ENCODE peak calls at places on chromosomes 13 and 19, in six cellular contexts. A, C, V, T, R and N are unnamed samples.

GRCh38 chr19:39307233-39307821 is 11.1 kb downstream of the IFNL1 start:
- DNase-seq in A (no peak), V (peak; percentile 91), T (no peak), R (peak; percentile 48), C (no peak), N (peak; percentile 53)

GRCh38 chr13:114134111-114134943 is 1.9 kb upstream of the RASA3 start:
- DNase-seq in A (peak; percentile 48), C (no peak), T (no peak), V (peak; percentile 49), R (no peak), N (no peak)

GRCh38 chr13:113453962-113454361 is 674 bp upstream of the ADPRHL1 start:
- DNase-seq in A (no peak), R (no peak), C (no peak), T (no peak), V (no peak), N (no peak)

GRCh38 chr19:3451451-3451866 is 28.9 kb downstream of the SMIM24 start:
- DNase-seq in C (no peak), R (no peak), A (no peak), V (no peak), T (no peak), N (peak; percentile 54)

GRCh38 chr13:103898481-103898880 is 832.3 kb upstream of the SLC10A2 start:
- DNase-seq in T (no peak), C (no peak), V (no peak), A (peak; percentile 25), R (no peak), N (no peak)

GRCh38 chr13:49587311-49587847 is 2.0 kb upstream of the RCBTB1 start:
- DNase-seq in C (no peak), V (no peak), A (no peak), R (no peak), T (no peak), N (peak; percentile 58)

GRCh38 chr13:21014139-21014665 is 47.2 kb downstream of the LATS2 start:
- DNase-seq in A (peak; percentile 49), R (no peak), V (no peak), C (no peak), T (no peak), N (no peak)

GRCh38 chr19:18848860-18849661 is 17.3 kb downstream of the UPF1 start:
- DNase-seq in R (peak; percentile 49), V (no peak), A (peak; percentile 76), C (peak; percentile 61), T (no peak), N (no peak)

GRCh38 chr13:64723735-64724134 is 2506.4 kb downstream of the PCDH9 start:
- DNase-seq in R (no peak), A (no peak), C (no peak), V (peak; percentile 24), T (no peak), N (peak; percentile 72)

GRCh38 chr13:35984287-35984686 is 146.9 kb downstream of the DCLK1 start:
- DNase-seq in C (no peak), V (no peak), T (no peak), A (no peak), R (no peak), N (no peak)

GRCh38 chr19:35644987-35645679 is 3.0 kb upstream of the COX6B1 start:
- DNase-seq in R (peak; percentile 92), T (peak; percentile 41), A (peak; percentile 85), C (peak; percentile 74), V (peak; percentile 85), N (no peak)

GRCh38 chr19:35742121-35742724 is at the start of gene IGFLR1:
- DNase-seq in R (peak; percentile 67), T (peak; percentile 32), C (no peak), V (no peak), A (no peak), N (no peak)

GRCh38 chr13:34420975-34421719 is 520.9 kb upstream of the NBEA start:
- DNase-seq in R (no peak), C (no peak), A (no peak), T (no peak), V (no peak), N (no peak)

GRCh38 chr13:76861859-76862258 is 24.3 kb downstream of the KCTD12 start:
- DNase-seq in T (no peak), R (no peak), C (no peak), A (no peak), V (peak; percentile 83), N (no peak)

GRCh38 chr19:33422369-33423180 is 49.1 kb downstream of the CEBPG start:
- DNase-seq in C (no peak), T (no peak), V (no peak), R (no peak), A (no peak), N (no peak)

GRCh38 chr19:45981350-45981749 is 7.7 kb upstream of the NOVA2 start:
- DNase-seq in A (no peak), V (no peak), R (no peak), C (no peak), T (no peak), N (no peak)

GRCh38 chr13:28718538-28719226 is at the start of gene SLC46A3:
- DNase-seq in V (peak; percentile 97), T (peak; percentile 94), R (peak; percentile 99), A (peak; percentile 99), C (peak; percentile 84), N (no peak)

GRCh38 chr13:28719227-28719562 is 425 bp upstream of the SLC46A3 start:
- DNase-seq in T (no peak), R (no peak), V (no peak), A (no peak), C (no peak), N (no peak)

GRCh38 chr13:28717170-28717569 is 1.6 kb downstream of the SLC46A3 start:
- DNase-seq in A (no peak), V (no peak), C (no peak), T (no peak), R (no peak), N (no peak)

GRCh38 chr13:28718186-28718537 is 608 bp downstream of the SLC46A3 start:
- DNase-seq in R (no peak), A (no peak), V (no peak), T (no peak), C (no peak), N (no peak)

DNA sequence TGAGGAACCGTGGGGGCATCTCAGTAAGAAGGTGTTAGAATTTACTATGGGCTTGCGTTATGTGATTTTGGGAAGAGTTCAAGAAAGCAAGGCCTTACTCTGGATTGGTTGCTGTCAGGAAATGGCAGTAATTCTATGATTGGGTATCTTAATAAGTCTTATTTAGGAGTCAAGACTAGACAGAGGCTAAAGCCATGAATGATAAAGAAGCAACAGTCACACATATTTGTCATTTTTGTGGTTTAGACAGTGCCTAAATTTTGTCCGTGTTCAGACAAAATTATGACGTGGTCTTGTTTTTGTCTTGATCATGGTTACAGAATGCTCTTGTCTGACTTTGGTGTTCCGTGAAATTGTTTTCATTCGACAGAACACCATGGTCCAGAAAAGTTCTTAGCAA is 886 bp upstream of the SLC46A3 start:
- DNase-seq in C (no peak), T (no peak), A (no peak), V (no peak), R (no peak), N (no peak)
- H3K27ac ChIP-seq in C (no peak overlapping the region), T (peak overlapping the region; percentile 78), A (peak overlapping the region; percentile 97), V (no peak overlapping the region), R (peak overlapping the region; percentile 92), N (no peak overlapping the region)

GRCh38 chr19:12913011-12913561 is 6.0 kb downstream of the SYCE2 start:
- DNase-seq in A (no peak), T (no peak), C (peak; percentile 80), V (peak; percentile 43), R (peak; percentile 66), N (no peak)
- H3K27ac ChIP-seq in A (no peak overlapping the region), T (peak overlapping the region; percentile 54), C (peak overlapping the region; percentile 91), V (no peak overlapping the region), R (peak overlapping the region; percentile 76), N (no peak overlapping the region)

DNA sequence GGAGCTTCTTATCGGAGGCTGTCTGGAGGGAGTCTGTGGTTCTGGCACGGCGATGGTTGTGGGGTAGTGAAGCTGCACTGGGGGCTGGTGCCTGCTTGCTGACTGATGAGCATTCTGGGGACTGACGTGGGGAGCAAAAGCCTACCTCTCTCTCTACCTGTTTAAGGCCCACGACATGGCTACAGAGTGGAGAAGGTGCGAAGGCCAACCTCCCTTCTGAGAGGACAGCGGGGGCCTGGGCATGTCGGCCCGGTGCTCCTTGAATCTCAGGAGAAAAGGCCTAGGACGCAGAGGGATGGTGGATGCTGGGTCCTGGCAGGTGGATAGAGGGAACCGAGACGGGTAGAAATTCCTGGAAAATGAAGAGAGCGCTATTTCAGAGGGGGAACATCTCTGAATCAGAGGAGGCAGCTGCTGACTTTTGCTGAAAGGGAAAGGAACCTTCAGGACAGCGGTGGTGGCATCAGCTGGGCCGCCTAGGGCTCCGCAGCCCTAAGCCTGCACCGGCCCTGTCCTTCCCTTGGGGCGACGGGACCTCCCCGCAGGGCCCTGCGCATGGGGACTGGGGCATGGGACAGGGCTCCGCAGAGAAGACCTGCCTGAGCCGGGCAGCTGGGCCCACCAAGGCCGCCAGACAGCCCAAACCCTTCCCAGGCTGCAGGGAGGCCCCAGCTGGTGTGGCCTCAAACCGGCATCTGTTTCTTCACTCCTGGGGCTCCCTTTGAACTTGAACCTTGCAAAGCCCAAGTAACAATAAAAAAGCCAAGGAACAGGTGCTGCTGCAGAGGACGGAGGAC is 35.0 kb upstream of the MEDAG start:
- DNase-seq in T (no peak), V (no peak), C (no peak), R (no peak), A (no peak), N (no peak)
- H3K27ac ChIP-seq in T (no peak overlapping the region), V (no peak overlapping the region), C (no peak overlapping the region), R (peak overlapping the region; percentile 73), A (no peak overlapping the region), N (no peak overlapping the region)

GRCh38 chr13:95660981-95661581 is 15.9 kb upstream of the DNAJC3 start:
- DNase-seq in V (peak; percentile 74), T (no peak), C (no peak), A (no peak), R (no peak), N (peak; percentile 62)

GRCh38 chr13:95656386-95657015 is 12.0 kb upstream of the DZIP1 start:
- DNase-seq in A (no peak), T (no peak), R (no peak), V (no peak), C (no peak), N (no peak)

DNA sequence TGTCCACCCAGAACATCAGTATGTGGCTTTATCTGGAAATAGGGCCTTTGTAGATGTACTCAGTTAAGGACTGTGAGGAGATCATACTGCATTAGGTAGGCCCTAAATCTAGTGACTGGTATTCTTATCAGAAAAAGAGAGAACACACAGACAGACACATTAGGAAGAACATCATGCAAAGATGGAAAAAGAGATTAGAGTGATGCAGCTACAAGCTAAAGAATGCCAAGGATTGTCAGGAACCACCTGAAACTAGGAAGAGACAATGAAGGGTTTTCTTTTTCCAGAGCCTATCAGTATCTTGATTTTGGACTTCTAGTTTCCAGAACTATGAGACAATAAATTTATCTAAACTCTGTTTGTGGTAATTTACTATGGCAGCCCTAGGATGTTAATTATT is 15.0 kb upstream of the DZIP1 start:
- DNase-seq in C (no peak), V (no peak), T (no peak), A (no peak), R (no peak), N (no peak)
- H3K27ac ChIP-seq in C (no peak overlapping the region), V (no peak overlapping the region), T (no peak overlapping the region), A (no peak overlapping the region), R (no peak overlapping the region), N (no peak overlapping the region)

DNA sequence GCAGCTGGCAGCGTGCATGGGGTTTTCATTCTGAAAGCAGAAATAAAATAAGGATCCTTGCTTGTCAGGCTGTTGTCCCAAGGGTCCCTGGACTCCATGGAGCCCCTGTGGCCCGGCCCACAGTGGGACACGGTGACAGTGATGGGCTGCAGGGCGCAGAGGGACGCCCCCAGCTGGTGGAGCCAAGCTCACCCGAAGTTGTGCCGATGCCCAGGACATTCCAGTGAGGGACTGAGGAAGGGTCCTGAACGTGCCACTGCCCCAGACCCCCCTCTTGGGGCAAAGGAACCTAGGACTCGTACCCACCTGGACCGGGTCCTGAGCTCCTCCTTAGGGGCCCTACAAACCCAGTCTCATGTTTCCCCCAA is 35.0 kb downstream of the MYO9B start:
- DNase-seq in C (no peak), T (no peak), V (no peak), R (no peak), A (no peak), N (no peak)
- H3K27ac ChIP-seq in C (no peak overlapping the region), T (no peak overlapping the region), V (no peak overlapping the region), R (peak overlapping the region; percentile 79), A (peak overlapping the region; percentile 63), N (no peak overlapping the region)